ENCODE peak calls at places on chromosomes 5 and 9, in five cellular contexts. B, C, U, G and Y are unnamed samples.

GRCh38 chr9:133854785-133855184 is 116.6 kb upstream of the SARDH start:
- DNase-seq in U (no peak), C (no peak), G (no peak), B (no peak), Y (no peak)

GRCh38 chr5:130546216-130546615 is 618.8 kb downstream of the HINT1 start:
- DNase-seq in B (peak), U (no peak), G (no peak), C (peak), Y (no peak)

GRCh38 chr9:14366071-14366470 is 52.1 kb upstream of the NFIB start:
- DNase-seq in G (no peak), U (no peak), B (no peak), C (peak), Y (no peak)

GRCh38 chr9:5799314-5799713 is 33.6 kb downstream of the ERMP1 start:
- DNase-seq in U (no peak), B (peak), G (no peak), C (peak), Y (no peak)

GRCh38 chr5:2685651-2686050 is 65.8 kb downstream of the IRX2 start:
- DNase-seq in B (peak), U (no peak), G (no peak), C (peak), Y (no peak)

GRCh38 chr5:37921452-37921851 is 81.6 kb upstream of the GDNF start:
- DNase-seq in U (no peak), G (no peak), B (no peak), C (peak), Y (no peak)

GRCh38 chr5:2575292-2575691 is 176.2 kb downstream of the IRX2 start:
- DNase-seq in G (no peak), U (no peak), C (no peak), B (no peak), Y (no peak)

GRCh38 chr9:110555971-110556370 is 23.6 kb downstream of the SVEP1 start:
- DNase-seq in C (peak), G (no peak), U (no peak), B (no peak), Y (no peak)

GRCh38 chr5:151679421-151680155 is 7.1 kb downstream of the SPARC start:
- DNase-seq in U (no peak), C (no peak), B (no peak), G (no peak), Y (no peak)

GRCh38 chr9:34463098-34463900 is 4.7 kb downstream of the DNAI1 start:
- DNase-seq in B (peak), C (peak), G (no peak), U (peak), Y (no peak)